ENCODE peak calls at places on chromosomes 5 and 9, in eight cellular contexts. M, G, R, Y, J, B, T and Z are unnamed samples.

GRCh38 chr5:31573494-31573893 is 41.4 kb downstream of the C5orf22 start:
- DNase-seq in M (no peak), G (no peak), R (no peak), Y (no peak), J (no peak), B (no peak), T (no peak), Z (no peak)

GRCh38 chr9:33263936-33264472 is 504 bp downstream of the BAG1 start:
- DNase-seq in M (peak; percentile 24), G (peak; percentile 58), R (peak; percentile 25), Y (peak; percentile 69), J (no peak), B (peak; percentile 28), T (no peak), Z (no peak)

GRCh38 chr9:36625006-36625600 is 52.4 kb downstream of the MELK start:
- DNase-seq in M (peak; percentile 88), G (no peak), R (peak; percentile 3), Y (no peak), J (peak; percentile 92), B (no peak), T (peak; percentile 87), Z (no peak)

GRCh38 chr5:173686950-173687349 is 70.5 kb upstream of the BOD1 start:
- DNase-seq in M (no peak), G (no peak), R (no peak), Y (no peak), J (no peak), B (no peak), T (no peak), Z (no peak)

GRCh38 chr9:130193531-130194405 is 21.6 kb downstream of the NCS1 start:
- DNase-seq in M (no peak), G (no peak), R (no peak), Y (no peak), J (no peak), B (no peak), T (no peak), Z (no peak)

GRCh38 chr5:10584714-10585113 is 20.8 kb downstream of the ANKRD33B start:
- DNase-seq in M (no peak), G (no peak), R (no peak), Y (peak; percentile 12), J (no peak), B (no peak), T (no peak), Z (no peak)

GRCh38 chr9:135480071-135480941 is 724 bp downstream of the PPP1R26 start:
- DNase-seq in M (peak; percentile 74), G (no peak), R (no peak), Y (peak; percentile 28), J (no peak), B (peak; percentile 15), T (peak; percentile 35), Z (peak; percentile 16)

GRCh38 chr9:123099042-123099441 is 65.6 kb downstream of the GPR21 start:
- DNase-seq in M (no peak), G (no peak), R (no peak), Y (no peak), J (no peak), B (no peak), T (no peak), Z (no peak)

GRCh38 chr5:42840279-42840678 is 28.6 kb upstream of the SELENOP start:
- DNase-seq in M (peak; percentile 67), G (no peak), R (no peak), Y (no peak), J (peak; percentile 91), B (no peak), T (peak; percentile 84), Z (peak; percentile 21)

GRCh38 chr5:143309661-143310431 is 93.6 kb downstream of the NR3C1 start:
- DNase-seq in M (no peak), G (no peak), R (no peak), Y (no peak), J (peak; percentile 58), B (no peak), T (no peak), Z (no peak)

GRCh38 chr9:2281031-2281802 is 266.1 kb downstream of the SMARCA2 start:
- DNase-seq in M (peak; percentile 24), G (no peak), R (no peak), Y (no peak), J (peak; percentile 61), B (no peak), T (peak; percentile 82), Z (peak; percentile 98)

GRCh38 chr5:92665506-92665905 is 915.5 kb downstream of the NR2F1-AS1 start:
- DNase-seq in M (no peak), G (no peak), R (no peak), Y (no peak), J (no peak), B (no peak), T (peak; percentile 21), Z (no peak)

GRCh38 chr9:124852829-124853531 is at the start of gene WDR38:
- DNase-seq in M (peak; percentile 91), G (peak; percentile 78), R (peak; percentile 48), Y (peak; percentile 84), J (peak; percentile 62), B (peak; percentile 72), T (peak; percentile 60), Z (peak; percentile 74)

GRCh38 chr5:88389248-88390006 is 120.8 kb upstream of the TMEM161B start:
- DNase-seq in M (no peak), G (no peak), R (no peak), Y (no peak), J (no peak), B (no peak), T (peak; percentile 30), Z (no peak)

GRCh38 chr5:158958048-158958994 is 141.4 kb downstream of the EBF1 start:
- DNase-seq in M (no peak), G (no peak), R (no peak), Y (no peak), J (no peak), B (no peak), T (no peak), Z (no peak)

GRCh38 chr5:65880673-65881072 is 45.7 kb upstream of the ERBIN start:
- DNase-seq in M (no peak), G (no peak), R (no peak), Y (no peak), J (no peak), B (no peak), T (no peak), Z (no peak)

GRCh38 chr9:125758986-125759811 is 12.0 kb downstream of the PBX3 start:
- DNase-seq in M (peak; percentile 10), G (no peak), R (no peak), Y (no peak), J (peak; percentile 23), B (no peak), T (peak; percentile 25), Z (peak; percentile 19)

GRCh38 chr5:98470747-98471146 is 302.7 kb upstream of the RGMB start:
- DNase-seq in M (no peak), G (no peak), R (no peak), Y (no peak), J (no peak), B (no peak), T (no peak), Z (no peak)

GRCh38 chr9:14221558-14221957 is 92.4 kb downstream of the NFIB start:
- DNase-seq in M (peak; percentile 12), G (no peak), R (no peak), Y (no peak), J (peak; percentile 89), B (no peak), T (peak; percentile 88), Z (peak; percentile 68)

GRCh38 chr5:58016329-58016728 is 443.6 kb downstream of the PLK2 start:
- DNase-seq in M (no peak), G (no peak), R (no peak), Y (no peak), J (peak; percentile 28), B (no peak), T (peak; percentile 58), Z (peak; percentile 78)

GRCh38 chr5:3924990-3925389 is 329.4 kb downstream of the IRX1 start:
- DNase-seq in M (no peak), G (no peak), R (no peak), Y (no peak), J (no peak), B (no peak), T (no peak), Z (no peak)

GRCh38 chr9:127233582-127234350 is 30.8 kb upstream of the GARNL3 start:
- DNase-seq in M (no peak), G (no peak), R (no peak), Y (no peak), J (peak; percentile 41), B (no peak), T (no peak), Z (no peak)

GRCh38 chr5:116674881-116675627 is 100.4 kb upstream of the SEMA6A start:
- DNase-seq in M (no peak), G (no peak), R (no peak), Y (no peak), J (no peak), B (no peak), T (no peak), Z (no peak)

GRCh38 chr5:87195616-87196015 is 72.1 kb upstream of the RASA1 start:
- DNase-seq in M (peak; percentile 8), G (no peak), R (no peak), Y (no peak), J (peak; percentile 47), B (no peak), T (peak; percentile 55), Z (no peak)

GRCh38 chr5:96244696-96245095 is 188.4 kb downstream of the PCSK1 start:
- DNase-seq in M (no peak), G (no peak), R (no peak), Y (no peak), J (no peak), B (no peak), T (no peak), Z (peak; percentile 55)

GRCh38 chr5:14201325-14202061 is 58.4 kb downstream of the TRIO start:
- DNase-seq in M (no peak), G (no peak), R (no peak), Y (no peak), J (peak; percentile 68), B (no peak), T (peak; percentile 90), Z (no peak)

GRCh38 chr5:103205991-103206700 is 52.4 kb upstream of the MACIR start:
- DNase-seq in M (no peak), G (no peak), R (no peak), Y (no peak), J (no peak), B (no peak), T (no peak), Z (no peak)

GRCh38 chr9:93603011-93603410 is 26.6 kb downstream of the PHF2 start:
- DNase-seq in M (no peak), G (no peak), R (no peak), Y (no peak), J (no peak), B (no peak), T (no peak), Z (no peak)

GRCh38 chr9:129697111-129697955 is 31.9 kb downstream of the PRRX2 start:
- DNase-seq in M (peak; percentile 94), G (peak; percentile 71), R (no peak), Y (peak; percentile 71), J (peak; percentile 92), B (peak; percentile 14), T (peak; percentile 73), Z (no peak)

GRCh38 chr5:73097740-73098139 is 22.6 kb upstream of the TMEM171 start:
- DNase-seq in M (no peak), G (no peak), R (no peak), Y (no peak), J (no peak), B (no peak), T (no peak), Z (no peak)